ENCODE peak calls at places on chromosomes 1 and 21, in six cellular contexts. One of them, this sample, is unnamed.

GRCh38 chr1:7861452-7861851 is 8.6 kb upstream of the UTS2 start:
- DNase-seq in endothelial cell of umbilical vein: no peak
- DNase-seq in sigmoid colon: no peak
- DNase-seq in breast epithelium: no peak
- DNase-seq in esophagus muscularis mucosa: peak; percentile 87
- DNase-seq in K562: no peak
- DNase-seq in this sample: no peak

GRCh38 chr1:64892576-64893573 is 73.5 kb downstream of the JAK1 start:
- DNase-seq in esophagus muscularis mucosa: no peak
- DNase-seq in breast epithelium: no peak
- DNase-seq in K562: no peak
- DNase-seq in endothelial cell of umbilical vein: peak; percentile 44
- DNase-seq in sigmoid colon: no peak
- DNase-seq in this sample: no peak

GRCh38 chr1:70727891-70728443 is 316.9 kb downstream of the CTH start:
- DNase-seq in sigmoid colon: no peak
- DNase-seq in esophagus muscularis mucosa: no peak
- DNase-seq in K562: no peak
- DNase-seq in endothelial cell of umbilical vein: no peak
- DNase-seq in breast epithelium: no peak
- DNase-seq in this sample: no peak

GRCh38 chr1:184052194-184052559 is 647 bp downstream of the TSEN15 start:
- DNase-seq in endothelial cell of umbilical vein: no peak
- DNase-seq in sigmoid colon: no peak
- DNase-seq in K562: no peak
- DNase-seq in breast epithelium: no peak
- DNase-seq in esophagus muscularis mucosa: no peak
- DNase-seq in this sample: no peak

GRCh38 chr21:18772404-18772803 is 368.8 kb upstream of the TMPRSS15 start:
- DNase-seq in endothelial cell of umbilical vein: peak; percentile 31
- DNase-seq in K562: no peak
- DNase-seq in breast epithelium: no peak
- DNase-seq in sigmoid colon: no peak
- DNase-seq in esophagus muscularis mucosa: no peak
- DNase-seq in this sample: no peak

GRCh38 chr1:19688041-19688842 is 23.6 kb downstream of the HTR6 start:
- DNase-seq in endothelial cell of umbilical vein: no peak
- DNase-seq in breast epithelium: no peak
- DNase-seq in sigmoid colon: no peak
- DNase-seq in esophagus muscularis mucosa: no peak
- DNase-seq in K562: no peak
- DNase-seq in this sample: no peak

GRCh38 chr1:71861022-71861421 is 421.3 kb downstream of the NEGR1 start:
- DNase-seq in breast epithelium: no peak
- DNase-seq in K562: no peak
- DNase-seq in esophagus muscularis mucosa: no peak
- DNase-seq in endothelial cell of umbilical vein: peak; percentile 25
- DNase-seq in sigmoid colon: no peak
- DNase-seq in this sample: no peak

GRCh38 chr1:24752305-24752704 is 7.1 kb downstream of the CLIC4 start:
- DNase-seq in breast epithelium: no peak
- DNase-seq in esophagus muscularis mucosa: peak; percentile 62
- DNase-seq in K562: peak; percentile 14
- DNase-seq in endothelial cell of umbilical vein: no peak
- DNase-seq in sigmoid colon: no peak
- DNase-seq in this sample: no peak

GRCh38 chr1:67760030-67760821 is 73.0 kb downstream of the GNG12 start:
- DNase-seq in K562: peak; percentile 76
- DNase-seq in endothelial cell of umbilical vein: peak; percentile 78
- DNase-seq in sigmoid colon: no peak
- DNase-seq in esophagus muscularis mucosa: no peak
- DNase-seq in breast epithelium: peak; percentile 73
- DNase-seq in this sample: peak; percentile 68

GRCh38 chr1:94855307-94855700 is 35.1 kb downstream of the SLC44A3 start:
- DNase-seq in endothelial cell of umbilical vein: peak; percentile 22
- DNase-seq in esophagus muscularis mucosa: no peak
- DNase-seq in sigmoid colon: no peak
- DNase-seq in K562: no peak
- DNase-seq in breast epithelium: no peak
- DNase-seq in this sample: no peak

GRCh38 chr1:241596633-241597032 is 43.5 kb downstream of the CHML start:
- DNase-seq in K562: no peak
- DNase-seq in esophagus muscularis mucosa: no peak
- DNase-seq in breast epithelium: no peak
- DNase-seq in sigmoid colon: no peak
- DNase-seq in endothelial cell of umbilical vein: no peak
- DNase-seq in this sample: no peak

GRCh38 chr1:30058966-30059365 is 664.4 kb downstream of the MATN1 start:
- DNase-seq in breast epithelium: no peak
- DNase-seq in endothelial cell of umbilical vein: no peak
- DNase-seq in K562: no peak
- DNase-seq in esophagus muscularis mucosa: no peak
- DNase-seq in sigmoid colon: no peak
- DNase-seq in this sample: peak; percentile 5

GRCh38 chr1:217274416-217274815 is 356.5 kb downstream of the GPATCH2 start:
- DNase-seq in endothelial cell of umbilical vein: no peak
- DNase-seq in sigmoid colon: no peak
- DNase-seq in K562: no peak
- DNase-seq in esophagus muscularis mucosa: no peak
- DNase-seq in breast epithelium: no peak
- DNase-seq in this sample: no peak

GRCh38 chr1:31912087-31912780 is 25.9 kb downstream of the PTP4A2 start:
- DNase-seq in sigmoid colon: no peak
- DNase-seq in K562: no peak
- DNase-seq in esophagus muscularis mucosa: no peak
- DNase-seq in breast epithelium: no peak
- DNase-seq in endothelial cell of umbilical vein: no peak
- DNase-seq in this sample: no peak

GRCh38 chr1:39266269-39266668 is 61.8 kb downstream of the MACF1 start:
- DNase-seq in K562: no peak
- DNase-seq in endothelial cell of umbilical vein: peak; percentile 29
- DNase-seq in breast epithelium: no peak
- DNase-seq in sigmoid colon: no peak
- DNase-seq in esophagus muscularis mucosa: no peak
- DNase-seq in this sample: no peak

GRCh38 chr21:34133392-34133791 is 60.0 kb downstream of the MRPS6 start:
- DNase-seq in endothelial cell of umbilical vein: no peak
- DNase-seq in sigmoid colon: no peak
- DNase-seq in breast epithelium: no peak
- DNase-seq in K562: no peak
- DNase-seq in esophagus muscularis mucosa: peak; percentile 55
- DNase-seq in this sample: no peak

GRCh38 chr1:203057831-203058673 is 27.8 kb downstream of the MYOG start:
- DNase-seq in sigmoid colon: no peak
- DNase-seq in breast epithelium: no peak
- DNase-seq in esophagus muscularis mucosa: no peak
- DNase-seq in K562: no peak
- DNase-seq in endothelial cell of umbilical vein: no peak
- DNase-seq in this sample: no peak

GRCh38 chr1:62011007-62011406 is 183.6 kb upstream of the L1TD1 start:
- DNase-seq in sigmoid colon: no peak
- DNase-seq in esophagus muscularis mucosa: no peak
- DNase-seq in breast epithelium: no peak
- DNase-seq in K562: no peak
- DNase-seq in endothelial cell of umbilical vein: no peak
- DNase-seq in this sample: no peak

GRCh38 chr1:47030170-47030805 is 6.8 kb downstream of the CYP4X1 start:
- DNase-seq in K562: no peak
- DNase-seq in breast epithelium: no peak
- DNase-seq in sigmoid colon: no peak
- DNase-seq in endothelial cell of umbilical vein: peak; percentile 12
- DNase-seq in esophagus muscularis mucosa: peak; percentile 57
- DNase-seq in this sample: no peak

GRCh38 chr1:159929155-159930051 is 4.1 kb upstream of the TAGLN2 start:
- DNase-seq in K562: peak; percentile 83
- DNase-seq in breast epithelium: no peak
- DNase-seq in sigmoid colon: no peak
- DNase-seq in endothelial cell of umbilical vein: no peak
- DNase-seq in esophagus muscularis mucosa: no peak
- DNase-seq in this sample: no peak

GRCh38 chr1:54439550-54440223 is 33.5 kb upstream of the SSBP3 start:
- DNase-seq in breast epithelium: no peak
- DNase-seq in sigmoid colon: peak; percentile 21
- DNase-seq in esophagus muscularis mucosa: no peak
- DNase-seq in endothelial cell of umbilical vein: no peak
- DNase-seq in K562: no peak
- DNase-seq in this sample: no peak

GRCh38 chr21:37263827-37264226 is 3.3 kb downstream of the VPS26C start:
- DNase-seq in endothelial cell of umbilical vein: no peak
- DNase-seq in esophagus muscularis mucosa: no peak
- DNase-seq in breast epithelium: no peak
- DNase-seq in sigmoid colon: no peak
- DNase-seq in K562: no peak
- DNase-seq in this sample: no peak

GRCh38 chr1:224587051-224587450 is 29.1 kb upstream of the CNIH3 start:
- DNase-seq in esophagus muscularis mucosa: peak; percentile 26
- DNase-seq in endothelial cell of umbilical vein: no peak
- DNase-seq in sigmoid colon: no peak
- DNase-seq in breast epithelium: no peak
- DNase-seq in K562: no peak
- DNase-seq in this sample: no peak

GRCh38 chr1:191575180-191575579 is 583.1 kb upstream of the RGS18 start:
- DNase-seq in breast epithelium: no peak
- DNase-seq in sigmoid colon: no peak
- DNase-seq in esophagus muscularis mucosa: no peak
- DNase-seq in K562: no peak
- DNase-seq in endothelial cell of umbilical vein: no peak
- DNase-seq in this sample: no peak

GRCh38 chr1:109198043-109198695 is 15.5 kb upstream of the SARS1 start:
- DNase-seq in K562: peak; percentile 92
- DNase-seq in endothelial cell of umbilical vein: peak; percentile 80
- DNase-seq in breast epithelium: no peak
- DNase-seq in esophagus muscularis mucosa: no peak
- DNase-seq in sigmoid colon: peak; percentile 77
- DNase-seq in this sample: no peak

GRCh38 chr1:111283838-111284237 is 6.8 kb upstream of the CHIA start:
- DNase-seq in sigmoid colon: no peak
- DNase-seq in endothelial cell of umbilical vein: no peak
- DNase-seq in breast epithelium: no peak
- DNase-seq in esophagus muscularis mucosa: no peak
- DNase-seq in K562: no peak
- DNase-seq in this sample: no peak

GRCh38 chr21:35648512-35648911 is 411.8 kb downstream of the SETD4 start:
- DNase-seq in endothelial cell of umbilical vein: no peak
- DNase-seq in esophagus muscularis mucosa: peak; percentile 53
- DNase-seq in breast epithelium: no peak
- DNase-seq in K562: no peak
- DNase-seq in sigmoid colon: no peak
- DNase-seq in this sample: no peak

GRCh38 chr1:63821650-63822049 is 47.8 kb downstream of the ROR1 start:
- DNase-seq in endothelial cell of umbilical vein: no peak
- DNase-seq in K562: no peak
- DNase-seq in esophagus muscularis mucosa: no peak
- DNase-seq in breast epithelium: no peak
- DNase-seq in sigmoid colon: no peak
- DNase-seq in this sample: no peak

GRCh38 chr1:3146458-3146857 is 77.5 kb downstream of the PRDM16 start:
- DNase-seq in breast epithelium: no peak
- DNase-seq in esophagus muscularis mucosa: no peak
- DNase-seq in endothelial cell of umbilical vein: no peak
- DNase-seq in sigmoid colon: no peak
- DNase-seq in K562: no peak
- DNase-seq in this sample: no peak

GRCh38 chr21:15060776-15061175 is 4.0 kb downstream of the NRIP1 start:
- DNase-seq in K562: no peak
- DNase-seq in endothelial cell of umbilical vein: no peak
- DNase-seq in sigmoid colon: no peak
- DNase-seq in breast epithelium: no peak
- DNase-seq in esophagus muscularis mucosa: no peak
- DNase-seq in this sample: no peak

GRCh38 chr1:151013518-151013917 is 5.3 kb downstream of the PRUNE1 start:
- DNase-seq in K562: no peak
- DNase-seq in breast epithelium: no peak
- DNase-seq in sigmoid colon: no peak
- DNase-seq in endothelial cell of umbilical vein: peak; percentile 13
- DNase-seq in esophagus muscularis mucosa: no peak
- DNase-seq in this sample: no peak
- TF ChIP-seq POLR2AphosphoS5 in K562: peak; percentile 27
- TF ChIP-seq POLR2AphosphoS5 in breast epithelium: no peak
- TF ChIP-seq POLR2AphosphoS5 in sigmoid colon: no peak
- TF ChIP-seq POLR2AphosphoS5 in endothelial cell of umbilical vein: no peak
- TF ChIP-seq POLR2AphosphoS5 in esophagus muscularis mucosa: no peak
- TF ChIP-seq POLR2AphosphoS5 in this sample: no peak

GRCh38 chr21:27036736-27037301 is 69.9 kb upstream of the ADAMTS5 start:
- DNase-seq in K562: no peak
- DNase-seq in endothelial cell of umbilical vein: no peak
- DNase-seq in breast epithelium: no peak
- DNase-seq in sigmoid colon: no peak
- DNase-seq in esophagus muscularis mucosa: no peak
- DNase-seq in this sample: no peak
- H3K9me3 ChIP-seq in K562: no peaks in the 10 kb centered on the region
- H3K9me3 ChIP-seq in endothelial cell of umbilical vein: no peaks in the 10 kb centered on the region
- H3K9me3 ChIP-seq in breast epithelium: no peaks in the 10 kb centered on the region
- H3K9me3 ChIP-seq in sigmoid colon: no peaks in the 10 kb centered on the region
- H3K9me3 ChIP-seq in esophagus muscularis mucosa: no peaks in the 10 kb centered on the region
- H3K9me3 ChIP-seq in this sample: no peaks in the 10 kb centered on the region

DNA sequence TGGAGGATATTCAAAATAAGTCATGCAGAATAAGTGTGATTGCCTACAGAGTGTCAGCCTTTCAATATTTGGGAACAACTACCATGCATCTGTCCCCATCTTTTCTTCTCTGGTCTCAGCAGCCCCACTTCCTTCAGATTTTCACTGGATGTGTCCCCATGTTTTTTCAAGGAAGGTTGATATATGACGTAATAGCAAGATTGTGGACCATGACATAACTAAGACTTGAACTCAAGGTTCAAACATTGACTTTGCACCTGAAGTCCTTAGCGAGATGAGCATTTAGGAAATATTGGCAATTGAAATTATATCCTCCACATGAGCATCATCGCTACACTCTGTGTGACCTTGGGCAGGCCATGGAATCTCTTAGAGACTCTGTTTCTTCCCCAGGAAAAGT is 5.8 kb downstream of the NAV1 start:
- DNase-seq in K562: no peak
- DNase-seq in endothelial cell of umbilical vein: no peak
- DNase-seq in sigmoid colon: no peak
- DNase-seq in breast epithelium: no peak
- DNase-seq in esophagus muscularis mucosa: no peak
- DNase-seq in this sample: no peak
- H3K4me1 ChIP-seq in K562: peaks cover 6% of the 10 kb centered on the region
- H3K4me1 ChIP-seq in endothelial cell of umbilical vein: peaks cover 41% of the 10 kb centered on the region
- H3K4me1 ChIP-seq in sigmoid colon: peaks cover 56% of the 10 kb centered on the region
- H3K4me1 ChIP-seq in breast epithelium: peaks cover 3% of the 10 kb centered on the region
- H3K4me1 ChIP-seq in esophagus muscularis mucosa: peaks cover 26% of the 10 kb centered on the region
- H3K4me1 ChIP-seq in this sample: peaks cover 12% of the 10 kb centered on the region

GRCh38 chr1:153995640-153996039 is 5.1 kb downstream of the RPS27 start:
- DNase-seq in esophagus muscularis mucosa: no peak
- DNase-seq in K562: no peak
- DNase-seq in breast epithelium: no peak
- DNase-seq in sigmoid colon: no peak
- DNase-seq in endothelial cell of umbilical vein: no peak
- DNase-seq in this sample: no peak
- TF ChIP-seq POLR2AphosphoS5 in esophagus muscularis mucosa: no peak
- TF ChIP-seq POLR2AphosphoS5 in K562: no peak
- TF ChIP-seq POLR2AphosphoS5 in breast epithelium: no peak
- TF ChIP-seq POLR2AphosphoS5 in sigmoid colon: no peak
- TF ChIP-seq POLR2AphosphoS5 in endothelial cell of umbilical vein: no peak
- TF ChIP-seq POLR2AphosphoS5 in this sample: no peak

DNA sequence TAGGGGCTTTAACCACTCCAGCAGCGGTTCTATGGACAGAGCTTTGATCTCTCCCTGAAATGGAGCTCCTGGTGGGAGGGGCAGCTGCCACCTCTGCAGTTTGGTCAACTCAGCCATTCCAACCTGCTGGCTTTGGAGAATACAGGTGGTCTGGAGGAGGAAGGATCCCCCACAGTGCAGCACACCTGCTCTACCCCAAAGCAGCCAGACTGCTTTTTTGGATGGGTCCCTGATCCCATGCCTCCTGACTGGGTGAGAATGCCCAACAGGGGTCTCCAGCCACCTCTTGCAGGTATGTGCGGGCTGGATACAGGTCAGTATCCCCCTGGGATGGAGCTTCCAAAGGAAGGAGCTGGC is 53.9 kb downstream of the TPTE start:
- DNase-seq in esophagus muscularis mucosa: no peak
- DNase-seq in breast epithelium: no peak
- DNase-seq in endothelial cell of umbilical vein: no peak
- DNase-seq in sigmoid colon: no peak
- DNase-seq in K562: no peak
- DNase-seq in this sample: no peak
- H3K9me3 ChIP-seq in esophagus muscularis mucosa: no peaks in the 10 kb centered on the region
- H3K9me3 ChIP-seq in breast epithelium: peaks cover 51% of the 10 kb centered on the region
- H3K9me3 ChIP-seq in endothelial cell of umbilical vein: peaks cover 22% of the 10 kb centered on the region
- H3K9me3 ChIP-seq in sigmoid colon: no peaks in the 10 kb centered on the region
- H3K9me3 ChIP-seq in K562: no peaks in the 10 kb centered on the region
- H3K9me3 ChIP-seq in this sample: no peaks in the 10 kb centered on the region